ENCODE peak calls at places on chromosomes 16 and 17, in six cellular contexts. K, C, W, R, X and N are unnamed samples.
A peak's percentile ranks its signal among the peaks of the same experiment; 100 is the strongest.

GRCh38 chr17:29124135-29124930 is 55.9 kb downstream of the MYO18A start:
- DNase-seq in W (peak; percentile 71), X (no peak), C (no peak), K (peak; percentile 68), R (peak; percentile 60), N (peak; percentile 61)

GRCh38 chr17:59406808-59407381 is 75.4 kb downstream of the YPEL2 start:
- DNase-seq in R (no peak), X (no peak), C (no peak), W (peak; percentile 20), K (no peak), N (no peak)

GRCh38 chr16:79082955-79083354 is 517.6 kb downstream of the MAF start:
- DNase-seq in R (no peak), C (no peak), W (no peak), K (no peak), X (no peak), N (no peak)

GRCh38 chr16:72848759-72849664 is 198.9 kb downstream of the ZFHX3 start:
- DNase-seq in C (no peak), X (no peak), K (peak; percentile 12), R (no peak), W (no peak), N (no peak)

GRCh38 chr17:57315061-57315851 is 58.9 kb downstream of the MSI2 start:
- DNase-seq in W (no peak), R (no peak), K (no peak), C (no peak), X (no peak), N (no peak)

GRCh38 chr16:17334096-17334495 is 136.7 kb downstream of the XYLT1 start:
- DNase-seq in C (no peak), R (no peak), K (no peak), W (no peak), X (no peak), N (no peak)

GRCh38 chr16:620700-621525 is 9.9 kb upstream of the WFIKKN1 start:
- DNase-seq in W (no peak), R (no peak), C (no peak), K (no peak), X (no peak), N (no peak)

GRCh38 chr17:61360318-61360717 is 39.3 kb upstream of the TBX2 start:
- DNase-seq in W (no peak), K (no peak), C (no peak), X (no peak), R (no peak), N (no peak)

GRCh38 chr17:59840329-59840907 is 52.3 kb downstream of the TUBD1 start:
- DNase-seq in C (no peak), R (no peak), W (no peak), K (no peak), X (no peak), N (no peak)

GRCh38 chr17:79796570-79797491 is at the start of gene CBX8:
- DNase-seq in X (peak; percentile 99), R (peak; percentile 99), K (peak; percentile 95), C (peak; percentile 94), W (peak; percentile 99), N (peak; percentile 99)

GRCh38 chr17:79798296-79799173 is 1.7 kb upstream of the CBX8 start:
- DNase-seq in X (no peak), C (no peak), R (no peak), K (no peak), W (no peak), N (no peak)

GRCh38 chr17:79799174-79799537 is 2.3 kb upstream of the CBX8 start:
- DNase-seq in C (no peak), X (no peak), R (no peak), K (no peak), W (no peak), N (no peak)

GRCh38 chr17:79795795-79796569 is 895 bp downstream of the CBX8 start:
- DNase-seq in X (no peak), W (no peak), R (no peak), C (no peak), K (no peak), N (no peak)

GRCh38 chr17:79797492-79798295 is 817 bp upstream of the CBX8 start:
- DNase-seq in W (no peak), C (no peak), X (no peak), K (peak; percentile 87), R (no peak), N (no peak)
- TF ChIP-seq TAF1 in W (no peak), C (no peak), X (no peak), K (no peak), R (no peak), N (no peak)

GRCh38 chr17:7204828-7205461 is 14.7 kb downstream of the DLG4 start:
- DNase-seq in R (peak; percentile 97), X (peak; percentile 89), K (peak; percentile 95), C (peak; percentile 67), W (no peak), N (peak; percentile 99)
- TF ChIP-seq POLR2AphosphoS5 in R (no peak), X (peak; percentile 46), K (no peak), C (no peak), W (no peak), N (peak; percentile 13)

GRCh38 chr17:76515291-76515949 is 14.2 kb upstream of the RHBDF2 start:
- DNase-seq in W (no peak), C (peak; percentile 82), K (no peak), R (no peak), X (no peak), N (peak; percentile 56)
- TF ChIP-seq TAF1 in W (no peak), C (no peak), K (no peak), R (peak; percentile 14), X (no peak), N (peak; percentile 12)

DNA sequence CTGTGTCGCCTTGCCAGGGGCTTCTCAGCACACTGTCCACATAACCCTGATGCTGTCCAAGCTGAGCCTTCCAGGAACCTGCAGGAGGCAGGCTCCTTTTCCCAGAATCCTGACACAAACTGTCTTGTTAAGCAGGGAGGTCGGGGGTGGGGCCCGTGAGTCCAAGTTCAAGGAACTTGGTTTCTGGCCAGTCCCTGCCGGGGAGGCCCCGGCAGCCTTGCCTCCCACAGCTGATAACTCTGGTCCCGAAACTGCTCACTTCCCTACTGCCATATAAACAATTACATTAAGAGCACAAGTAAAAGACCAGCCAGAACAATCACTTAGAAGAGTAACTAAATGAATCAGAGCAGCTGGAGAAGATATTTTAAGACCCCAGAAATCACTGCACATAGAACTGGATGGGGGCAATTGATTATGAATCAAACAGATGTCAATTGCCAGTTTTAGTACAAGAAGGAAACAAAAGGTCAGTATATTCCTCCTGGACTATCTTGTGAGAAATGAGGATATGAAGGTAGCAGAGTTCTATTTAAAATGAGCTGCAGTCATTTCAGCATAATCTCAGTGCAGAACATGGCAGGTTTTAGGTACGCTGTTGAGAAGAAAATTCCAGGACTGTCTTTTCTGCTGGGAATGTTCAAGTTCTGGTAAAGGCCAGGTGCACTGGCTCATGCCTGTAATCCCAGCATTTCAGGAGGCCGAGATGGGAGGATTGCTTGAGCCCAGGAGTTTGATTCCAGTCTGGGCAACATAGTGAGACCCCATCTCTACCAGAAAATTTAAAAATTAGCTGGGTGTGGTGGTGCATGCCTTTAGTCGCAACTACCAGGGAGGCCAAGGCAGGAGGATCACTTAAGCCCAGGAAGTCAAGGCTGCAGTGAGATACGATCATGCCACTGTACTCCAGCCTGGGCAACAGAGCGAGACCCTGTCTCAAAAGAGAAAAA is 169.8 kb downstream of the PITPNC1 start:
- DNase-seq in K (no peak), R (peak; percentile 56), W (no peak), C (no peak), X (no peak), N (peak; percentile 57)
- TF ChIP-seq POLR2AphosphoS5 in K (no peak), R (no peak), W (no peak), C (no peak), X (no peak), N (no peak)

DNA sequence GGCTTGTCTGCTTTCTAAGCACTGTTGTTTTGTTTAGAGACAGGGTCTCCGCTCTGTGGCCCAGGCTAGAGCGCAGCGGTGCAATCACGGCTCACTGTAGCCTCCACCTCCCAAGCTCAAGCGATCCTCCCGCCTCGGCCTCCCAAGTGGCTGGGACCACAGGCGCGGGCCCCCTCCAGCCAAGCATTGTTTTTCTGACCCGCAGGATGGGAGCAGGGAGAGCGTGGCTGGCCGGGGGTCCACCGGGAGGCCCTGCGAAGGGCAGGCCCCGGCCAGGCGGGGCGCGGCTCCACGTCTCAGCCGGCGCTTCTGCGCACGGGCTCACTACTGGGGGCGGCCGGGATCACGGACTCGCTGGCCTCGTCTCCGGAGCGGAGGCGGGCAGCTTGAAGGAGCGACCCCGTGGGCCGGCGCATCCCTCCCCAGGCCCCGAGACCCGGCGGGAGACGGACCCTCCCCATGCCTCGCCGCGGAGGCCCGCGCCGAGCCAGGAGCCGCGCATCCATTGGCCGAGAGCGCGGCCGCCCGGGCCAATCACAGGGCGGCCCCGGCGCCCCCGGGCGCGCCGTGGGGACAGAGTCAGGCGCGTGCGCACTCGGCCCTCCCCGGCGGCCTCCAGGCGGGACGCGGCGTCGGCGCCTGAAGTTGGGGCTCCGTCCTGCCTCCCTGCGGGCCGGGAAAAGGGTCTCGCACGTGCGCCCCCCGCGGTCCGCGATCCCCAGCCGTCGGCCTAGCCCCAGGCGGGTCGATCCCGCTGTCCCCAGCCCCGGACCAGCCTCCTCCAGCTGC is 24.9 kb downstream of the ACTG1 start:
- DNase-seq in K (peak; percentile 96), W (peak; percentile 58), R (peak; percentile 76), C (no peak), X (no peak), N (peak; percentile 89)
- TF ChIP-seq TAF1 in K (peak; percentile 70), W (peak; percentile 64), R (no peak), C (no peak), X (peak; percentile 45), N (no peak)

GRCh38 chr17:20908373-20909273 is 134.2 kb downstream of the USP22 start:
- DNase-seq in W (peak; percentile 13), C (peak; percentile 16), R (peak; percentile 83), X (peak; percentile 82), K (peak; percentile 83), N (peak; percentile 84)
- TF ChIP-seq POLR2AphosphoS5 in W (no peak), C (no peak), R (no peak), X (peak; percentile 83), K (peak; percentile 43), N (no peak)

GRCh38 chr16:9114842-9115241 is 23.4 kb downstream of the HAPSTR1 start:
- DNase-seq in R (no peak), X (no peak), K (no peak), C (no peak), W (no peak), N (no peak)
- TF ChIP-seq TAF1 in R (no peak), X (no peak), K (no peak), C (no peak), W (no peak), N (no peak)

GRCh38 chr16:89490386-89491237 is at the start of gene ANKRD11:
- DNase-seq in W (peak; percentile 100), R (peak; percentile 96), C (peak; percentile 99), X (peak; percentile 99), K (peak; percentile 99), N (peak; percentile 95)
- TF ChIP-seq POLR2AphosphoS5 in W (peak; percentile 68), R (peak; percentile 54), C (peak; percentile 92), X (peak; percentile 70), K (peak; percentile 79), N (peak; percentile 77)